ENCODE peak calls at places on chromosome 11, in six cellular contexts. D is left ventricle myocardium inferior, N is cardiac fibroblast, S is heart left ventricle, A is choroid plexus epithelial cell, X is psoas muscle. J is an unnamed sample.

GRCh38 chr11:130671801-130672700 is 223.6 kb downstream of the ADAMTS15 start:
- DNase-seq in D (peak), N (peak), S (peak), A (peak), X (peak), J (no peak)

GRCh38 chr11:61766353-61766841 is 14.0 kb downstream of the MYRF start:
- DNase-seq in D (no peak), N (no peak), S (no peak), A (peak), X (no peak), J (no peak)

GRCh38 chr11:84922212-84922805 is 704.8 kb downstream of the DLG2 start:
- DNase-seq in D (no peak), N (peak), S (no peak), A (peak), X (no peak), J (no peak)

GRCh38 chr11:87213444-87213843 is 175.7 kb downstream of the TMEM135 start:
- DNase-seq in D (no peak), N (no peak), S (no peak), A (no peak), X (no peak), J (no peak)

GRCh38 chr11:36056160-36056751 is 112.4 kb downstream of the LDLRAD3 start:
- DNase-seq in D (no peak), N (peak), S (no peak), A (peak), X (no peak), J (peak)

GRCh38 chr11:110428956-110429613 is 663 bp upstream of the FDX1 start:
- DNase-seq in D (no peak), N (no peak), S (no peak), A (no peak), X (no peak), J (no peak)

GRCh38 chr11:72840780-72841179 is 26.6 kb downstream of the ATG16L2 start:
- DNase-seq in D (no peak), N (peak), S (no peak), A (peak), X (no peak), J (no peak)

GRCh38 chr11:2527621-2528291 is 82.9 kb downstream of the KCNQ1 start:
- DNase-seq in D (peak), N (no peak), S (peak), A (no peak), X (peak), J (no peak)

GRCh38 chr11:94563176-94563847 is 3.9 kb upstream of the PIWIL4 start:
- DNase-seq in D (no peak), N (peak), S (no peak), A (peak), X (no peak), J (no peak)

GRCh38 chr11:33608386-33608785 is 92.2 kb downstream of the C11orf91 start:
- DNase-seq in D (no peak), N (no peak), S (no peak), A (no peak), X (no peak), J (no peak)

GRCh38 chr11:47918370-47918690 is 62.0 kb upstream of the PTPRJ start:
- DNase-seq in D (no peak), N (no peak), S (no peak), A (peak), X (no peak), J (no peak)

GRCh38 chr11:9385288-9385902 is 943 bp downstream of the IPO7 start:
- DNase-seq in D (no peak), N (no peak), S (no peak), A (no peak), X (no peak), J (no peak)

GRCh38 chr11:36249271-36249670 is 40.0 kb downstream of the COMMD9 start:
- DNase-seq in D (no peak), N (peak), S (no peak), A (peak), X (no peak), J (no peak)

GRCh38 chr11:63795066-63795465 is 18.2 kb upstream of the SPINDOC start:
- DNase-seq in D (no peak), N (no peak), S (no peak), A (no peak), X (no peak), J (no peak)

GRCh38 chr11:128660957-128661356 is 32.9 kb upstream of the FLI1 start:
- DNase-seq in D (no peak), N (no peak), S (no peak), A (no peak), X (no peak), J (no peak)

GRCh38 chr11:76233936-76234703 is 27.8 kb upstream of the WNT11 start:
- DNase-seq in D (peak), N (peak), S (peak), A (peak), X (peak), J (no peak)

GRCh38 chr11:123235687-123236261 is 40.7 kb upstream of the CLMP start:
- DNase-seq in D (no peak), N (peak), S (no peak), A (peak), X (no peak), J (no peak)
- H3K4me3 ChIP-seq in D (peak), N (peak), S (no peak), A (no peak), X (no peak), J (no peak)

DNA sequence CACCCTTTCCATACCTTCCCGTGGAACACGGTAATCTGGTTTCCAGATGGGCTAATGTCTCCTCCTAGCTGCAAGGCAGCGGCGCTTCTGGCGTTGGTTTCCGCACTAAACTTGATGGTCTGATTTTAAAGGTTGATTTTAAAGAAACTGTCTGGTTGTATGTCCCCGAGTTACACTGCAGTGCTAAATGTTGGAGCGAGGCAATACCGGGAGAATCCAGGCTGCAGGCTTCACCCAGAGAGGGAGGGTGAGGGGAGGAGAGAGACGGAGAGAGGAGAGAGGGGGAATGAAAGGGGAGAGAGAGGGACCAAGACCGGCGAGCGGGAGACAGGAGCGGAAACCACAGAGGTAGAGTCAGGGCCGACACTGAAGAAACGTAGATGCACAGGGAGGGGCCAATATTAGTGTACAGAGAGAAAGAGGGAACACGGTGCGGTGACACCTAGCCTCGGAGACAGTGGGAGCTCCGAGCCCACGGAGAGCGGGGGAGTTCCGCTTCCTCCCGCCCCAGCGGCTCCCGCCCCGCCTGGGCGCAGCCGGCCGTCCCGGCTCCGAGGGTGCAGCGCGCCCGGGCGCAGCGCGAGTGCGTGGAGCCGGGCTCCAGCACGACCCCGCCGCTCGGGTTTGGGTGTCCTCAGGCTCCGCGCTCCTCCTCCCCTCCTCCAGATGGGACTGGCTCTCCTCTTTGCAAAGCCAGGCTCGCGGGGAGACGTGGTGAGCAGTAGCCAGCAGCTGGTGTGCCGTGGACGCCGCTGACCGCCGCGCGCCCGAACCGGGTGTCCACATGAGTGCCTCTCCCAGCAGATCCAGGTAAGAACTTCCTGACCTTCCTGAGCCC is 71.9 kb upstream of the GRAMD1B start:
- DNase-seq in D (peak), N (peak), S (peak), A (peak), X (peak), J (no peak)
- H3K4me3 ChIP-seq in D (peak), N (peak), S (peak), A (peak), X (peak), J (peak)

GRCh38 chr11:66568124-66568916 is at the start of gene CTSF:
- DNase-seq in D (peak), N (peak), S (peak), A (peak), X (peak), J (no peak)
- H3K4me3 ChIP-seq in D (peak), N (peak), S (peak), A (peak), X (peak), J (peak)

GRCh38 chr11:126407682-126408288 is 52.3 kb downstream of the ST3GAL4 start:
- DNase-seq in D (no peak), N (no peak), S (no peak), A (no peak), X (peak), J (no peak)
- H3K4me3 ChIP-seq in D (no peak), N (no peak), S (no peak), A (no peak), X (no peak), J (no peak)

GRCh38 chr11:134052395-134052987 is 16.4 kb upstream of the JAM3 start:
- DNase-seq in D (no peak), N (no peak), S (no peak), A (no peak), X (no peak), J (no peak)

GRCh38 chr11:134049303-134049702 is 19.6 kb upstream of the JAM3 start:
- DNase-seq in D (no peak), N (no peak), S (no peak), A (no peak), X (no peak), J (no peak)

GRCh38 chr11:134052988-134053945 is 15.6 kb upstream of the JAM3 start:
- DNase-seq in D (no peak), N (no peak), S (no peak), A (no peak), X (no peak), J (no peak)

GRCh38 chr11:134048028-134048427 is 20.8 kb upstream of the JAM3 start:
- DNase-seq in D (no peak), N (no peak), S (no peak), A (no peak), X (no peak), J (no peak)

GRCh38 chr11:134050541-134051383 is 18.1 kb upstream of the JAM3 start:
- DNase-seq in D (peak), N (peak), S (peak), A (peak), X (peak), J (peak)
- H3K4me3 ChIP-seq in D (peak), N (peak), S (no peak), A (peak), X (peak), J (peak)